ENCODE peak calls at places on chromosomes 16 and 17, in seven cellular contexts. U is HCT116, I is stomach, M is GM12891, Q is prostate gland, N is transverse colon, G is breast epithelium. H is an unnamed sample.

GRCh38 chr17:61323015-61323379 is 76.6 kb upstream of the TBX2 start:
- DNase-seq in U (no peak), M (no peak), N (no peak), G (no peak), Q (no peak), I (no peak), H (no peak)

GRCh38 chr17:6064855-6065254 is 5.3 kb upstream of the WSCD1 start:
- DNase-seq in I (no peak), Q (no peak), U (no peak), G (no peak), M (no peak), N (no peak), H (no peak)

GRCh38 chr16:68287276-68288251 is 23.2 kb downstream of the SLC7A6OS start:
- DNase-seq in U (no peak), M (no peak), Q (no peak), N (no peak), I (no peak), G (peak), H (no peak)

GRCh38 chr17:47813077-47813476 is 8.5 kb downstream of the OSBPL7 start:
- DNase-seq in G (no peak), Q (no peak), N (no peak), I (no peak), U (no peak), M (no peak), H (no peak)

GRCh38 chr16:69193860-69194259 is 6.9 kb downstream of the SNTB2 start:
- DNase-seq in N (no peak), Q (no peak), I (no peak), G (no peak), M (no peak), U (no peak), H (no peak)

GRCh38 chr16:669666-670065 is 1.7 kb downstream of the RHOT2 start:
- DNase-seq in N (no peak), I (no peak), U (no peak), Q (no peak), M (no peak), G (no peak), H (no peak)

GRCh38 chr17:1774390-1775176 is 12.7 kb downstream of the SERPINF1 start:
- DNase-seq in Q (no peak), G (no peak), I (no peak), M (no peak), U (no peak), N (no peak), H (no peak)

GRCh38 chr17:59756236-59756818 is 48.9 kb downstream of the VMP1 start:
- DNase-seq in G (no peak), M (no peak), Q (no peak), U (peak), N (no peak), I (no peak), H (no peak)

GRCh38 chr17:49986396-49987289 is 8.4 kb downstream of the DLX3 start:
- DNase-seq in M (no peak), N (no peak), G (no peak), U (no peak), I (no peak), Q (no peak), H (no peak)

GRCh38 chr17:54992797-54993639 is 24.5 kb downstream of the STXBP4 start:
- DNase-seq in U (peak), N (no peak), M (no peak), Q (peak), I (no peak), G (no peak), H (no peak)

GRCh38 chr16:50311891-50312501 is 45.6 kb downstream of the ADCY7 start:
- DNase-seq in G (no peak), U (no peak), N (no peak), M (no peak), Q (peak), I (peak), H (peak)

GRCh38 chr17:61478026-61478789 is 26.0 kb downstream of the TBX4 start:
- DNase-seq in I (no peak), N (no peak), Q (no peak), U (no peak), G (no peak), M (no peak), H (no peak)

GRCh38 chr16:53378138-53378537 is 56.1 kb upstream of the RBL2 start:
- DNase-seq in U (no peak), N (no peak), I (no peak), G (no peak), M (no peak), Q (no peak), H (no peak)

GRCh38 chr16:2273931-2274330 is 6.0 kb upstream of the RNPS1 start:
- DNase-seq in N (no peak), M (no peak), U (no peak), I (no peak), Q (no peak), G (no peak), H (no peak)

GRCh38 chr16:1678500-1679098 is 520 bp downstream of the JPT2 start:
- DNase-seq in U (no peak), M (no peak), N (peak), I (peak), Q (peak), G (peak), H (no peak)

GRCh38 chr16:85824161-85825135 is 25.0 kb downstream of the COX4I1 start:
- DNase-seq in Q (no peak), M (no peak), G (no peak), N (no peak), I (no peak), U (no peak), H (no peak)

GRCh38 chr17:46726106-46726670 is 92.3 kb downstream of the WNT3 start:
- DNase-seq in G (no peak), U (no peak), Q (no peak), I (no peak), M (no peak), N (no peak), H (no peak)

GRCh38 chr17:31593806-31594205 is 202.3 kb downstream of the RAB11FIP4 start:
- DNase-seq in G (no peak), N (no peak), M (no peak), Q (no peak), I (no peak), U (no peak), H (no peak)

GRCh38 chr17:1078831-1079561 is 82.1 kb downstream of the TIMM22 start:
- DNase-seq in M (no peak), G (no peak), U (no peak), I (no peak), N (no peak), Q (no peak), H (no peak)

GRCh38 chr16:30585022-30585399 is 486 bp downstream of the ZNF785 start:
- DNase-seq in U (no peak), I (no peak), Q (no peak), M (no peak), N (peak), G (no peak), H (no peak)

GRCh38 chr16:85202631-85203461 is 90.6 kb upstream of the CIBAR2 start:
- DNase-seq in U (no peak), N (peak), M (no peak), I (peak), Q (no peak), G (peak), H (no peak)

GRCh38 chr17:30961213-30962188 is 9.3 kb upstream of the RNF135 start:
- DNase-seq in I (peak), G (no peak), M (no peak), N (no peak), Q (no peak), U (no peak), H (no peak)

GRCh38 chr17:65850486-65850885 is 289.0 kb upstream of the AXIN2 start:
- DNase-seq in N (no peak), I (no peak), M (no peak), Q (no peak), G (no peak), U (peak), H (no peak)

GRCh38 chr16:29816694-29817441 is 916 bp downstream of the PAGR1 start:
- DNase-seq in G (no peak), Q (peak), I (peak), U (no peak), M (peak), N (peak), H (peak)

GRCh38 chr17:82023447-82024241 is 539 bp downstream of the LRRC45 start:
- DNase-seq in U (no peak), I (no peak), M (no peak), Q (no peak), G (no peak), N (peak), H (no peak)

GRCh38 chr17:65433592-65433991 is 127.9 kb downstream of the AXIN2 start:
- DNase-seq in M (no peak), G (peak), I (no peak), Q (no peak), U (no peak), N (no peak), H (no peak)

GRCh38 chr17:74199306-74200092 is 4.0 kb upstream of the RPL38 start:
- DNase-seq in N (peak), M (peak), I (peak), Q (no peak), G (no peak), U (no peak), H (peak)

GRCh38 chr16:78705694-78706093 is 606.2 kb downstream of the WWOX start:
- DNase-seq in M (no peak), G (no peak), Q (no peak), U (no peak), I (no peak), N (no peak), H (no peak)

DNA sequence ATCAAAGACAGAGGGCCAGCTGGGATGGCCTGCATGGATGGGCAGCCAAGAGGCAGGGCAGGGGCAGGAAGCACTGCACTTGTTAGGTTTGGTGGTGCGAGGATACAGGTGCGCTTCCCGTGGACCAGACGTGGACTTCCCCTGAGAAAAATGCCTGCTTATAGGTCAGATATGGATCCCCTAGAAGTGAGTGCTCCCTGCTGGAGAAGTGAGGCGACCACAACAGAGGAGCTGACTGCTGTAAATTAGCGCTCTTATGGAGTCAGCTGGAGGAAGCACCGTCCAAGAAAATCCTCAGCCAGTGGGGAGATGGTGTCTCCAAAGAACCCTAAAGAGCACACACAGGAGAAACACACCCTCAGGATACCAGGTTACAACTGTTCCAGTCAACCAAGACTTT is 27.7 kb upstream of the CCDC182 start:
- DNase-seq in Q (no peak), N (no peak), G (no peak), M (no peak), I (no peak), U (no peak), H (no peak)
- TF ChIP-seq POLR2A in Q (no peak), N (no peak), G (no peak), M (no peak), I (no peak), U (no peak), H (no peak)

GRCh38 chr16:57892447-57893096 is 78.4 kb downstream of the CNGB1 start:
- DNase-seq in M (no peak), I (peak), U (no peak), G (no peak), Q (no peak), N (peak), H (no peak)
- TF ChIP-seq POLR2AphosphoS5 in M (no peak), I (no peak), U (no peak), G (no peak), Q (no peak), N (no peak), H (no peak)

DNA sequence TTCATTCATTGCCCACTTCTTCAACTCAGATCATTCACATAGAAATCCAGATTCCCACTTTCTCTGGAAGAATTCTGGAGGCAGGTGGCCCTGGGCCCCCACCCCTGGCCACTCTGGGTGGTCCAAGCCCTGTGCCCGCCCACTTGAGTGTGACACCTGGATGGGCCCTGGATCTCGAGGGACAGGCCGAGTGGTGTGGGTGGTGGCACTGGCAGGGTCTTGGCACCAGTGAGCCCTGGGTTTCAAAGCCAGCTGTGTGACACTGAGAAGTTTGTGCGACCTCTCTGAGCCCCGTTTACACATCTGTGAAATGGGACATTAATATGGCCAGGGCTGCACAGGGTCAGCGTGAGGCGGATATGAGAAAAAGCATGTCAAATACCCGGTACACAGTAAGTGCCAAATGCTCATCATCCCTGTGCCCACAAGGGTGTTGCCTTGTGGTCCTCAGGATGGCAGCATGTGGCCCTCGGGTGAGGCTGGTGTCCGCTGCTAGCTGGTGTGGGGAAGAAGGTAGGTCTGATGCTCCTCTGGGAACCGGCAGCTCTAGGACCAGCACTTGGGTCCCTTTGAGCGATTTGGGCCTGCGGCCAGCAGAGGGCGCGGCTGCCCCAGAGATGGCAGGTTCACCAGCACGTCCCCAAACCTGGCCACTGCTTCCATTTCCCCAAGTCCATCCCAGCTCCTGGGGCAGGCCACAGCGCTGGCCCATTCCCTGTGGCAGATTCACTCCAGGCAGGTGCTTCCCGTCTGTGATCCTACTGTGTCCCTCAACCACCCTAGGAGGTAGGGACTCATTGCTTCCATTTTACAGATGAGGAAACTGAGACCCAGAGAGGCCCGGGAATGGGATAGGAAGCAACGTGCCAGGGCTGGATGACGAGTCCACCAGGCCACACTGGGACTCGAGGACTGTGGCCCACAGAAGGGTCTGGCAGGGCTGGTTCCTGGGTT is 3.6 kb downstream of the OSGIN1 start:
- DNase-seq in G (peak), I (peak), Q (peak), N (peak), M (peak), U (peak), H (peak)
- TF ChIP-seq POLR2A in G (no peak), I (no peak), Q (no peak), N (no peak), M (no peak), U (no peak), H (no peak)

GRCh38 chr17:40253565-40253964 is 34.1 kb upstream of the CDC6 start:
- DNase-seq in N (no peak), I (no peak), G (peak), Q (no peak), M (no peak), U (no peak), H (no peak)
- TF ChIP-seq POLR2AphosphoS5 in N (no peak), I (no peak), G (no peak), Q (no peak), M (no peak), U (no peak), H (no peak)